ENCODE peak calls at places on chromosomes 3 and 15, in eight cellular contexts. X is foreskin fibroblast, I is fibroblast of lung, F is pancreas, P is left ventricle myocardium inferior, V is cardiac fibroblast, B is psoas muscle, J is neural progenitor cell. Y is an unnamed sample.
A peak's percentile ranks its signal among the peaks of the same experiment; 100 is the strongest.

GRCh38 chr3:188067932-188068331 is 86.0 kb upstream of the LPP start:
- DNase-seq in F (no peak), J (no peak), P (no peak), I (peak; percentile 35), X (peak; percentile 84), B (no peak), V (peak; percentile 54), Y (peak; percentile 33)

GRCh38 chr15:44595246-44595645 is 58.3 kb downstream of the EIF3J start:
- DNase-seq in B (no peak), V (no peak), F (no peak), P (no peak), I (no peak), J (no peak), X (no peak), Y (no peak)

GRCh38 chr15:40398413-40398873 is 7.2 kb upstream of the IVD start:
- DNase-seq in B (no peak), V (no peak), P (no peak), X (no peak), I (no peak), F (no peak), J (no peak), Y (no peak)

GRCh38 chr15:69035205-69035917 is 20.9 kb downstream of the NOX5 start:
- DNase-seq in V (no peak), B (no peak), J (peak; percentile 63), X (no peak), I (no peak), P (no peak), F (no peak), Y (no peak)

GRCh38 chr15:27358751-27359434 is 387.9 kb downstream of the GABRG3 start:
- DNase-seq in J (peak; percentile 75), P (no peak), B (no peak), V (peak; percentile 3), X (no peak), F (peak; percentile 57), I (peak; percentile 28), Y (no peak)

GRCh38 chr3:13346481-13347389 is 73.4 kb downstream of the NUP210 start:
- DNase-seq in B (peak; percentile 77), F (peak; percentile 45), J (peak; percentile 73), I (no peak), X (no peak), P (peak; percentile 26), V (peak; percentile 7), Y (no peak)

GRCh38 chr15:25134546-25134945 is 179.8 kb downstream of the SNRPN start:
- DNase-seq in J (peak; percentile 4), I (peak; percentile 4), F (no peak), P (no peak), X (no peak), V (peak; percentile 48), B (no peak), Y (no peak)

GRCh38 chr3:179590669-179591068 is 13.8 kb downstream of the MRPL47 start:
- DNase-seq in X (no peak), J (no peak), F (no peak), V (no peak), B (no peak), P (no peak), I (no peak), Y (no peak)

GRCh38 chr3:51400169-51400568 is 9.1 kb downstream of the RBM15B start:
- DNase-seq in B (no peak), V (no peak), P (no peak), I (no peak), J (no peak), F (no peak), X (no peak), Y (no peak)

GRCh38 chr3:12318758-12319621 is 30.1 kb downstream of the PPARG start:
- DNase-seq in F (no peak), I (peak; percentile 89), B (no peak), V (peak; percentile 78), P (no peak), J (no peak), X (no peak), Y (no peak)

GRCh38 chr3:179196098-179196497 is 47.9 kb downstream of the PIK3CA start:
- DNase-seq in I (peak; percentile 86), F (no peak), P (no peak), J (no peak), B (no peak), V (peak; percentile 51), X (peak; percentile 58), Y (peak; percentile 52)

GRCh38 chr3:184639351-184639750 is 72.5 kb downstream of the MAGEF1 start:
- DNase-seq in J (no peak), V (no peak), X (no peak), I (no peak), B (peak; percentile 19), P (no peak), F (no peak), Y (no peak)

GRCh38 chr15:74608776-74609175 is 6.9 kb upstream of the CLK3 start:
- DNase-seq in J (no peak), X (no peak), B (peak; percentile 35), V (no peak), P (no peak), F (peak; percentile 78), I (no peak), Y (no peak)

GRCh38 chr15:67248106-67248505 is 6.4 kb downstream of the AAGAB start:
- DNase-seq in X (peak; percentile 45), I (peak; percentile 57), P (no peak), J (no peak), B (no peak), V (no peak), F (no peak), Y (no peak)

GRCh38 chr15:60362318-60363023 is 35.3 kb downstream of the ANXA2 start:
- DNase-seq in J (no peak), B (no peak), V (peak; percentile 44), X (peak; percentile 81), F (no peak), I (peak; percentile 91), P (no peak), Y (peak; percentile 72)

GRCh38 chr3:59101091-59101738 is 51.4 kb upstream of the CFAP20DC start:
- DNase-seq in F (no peak), B (no peak), X (peak; percentile 9), I (no peak), J (no peak), V (peak; percentile 26), P (no peak), Y (peak; percentile 53)

GRCh38 chr3:35946121-35946856 is 307.0 kb downstream of the ARPP21 start:
- DNase-seq in X (no peak), F (no peak), B (no peak), I (peak; percentile 50), J (peak; percentile 54), P (no peak), V (peak; percentile 67), Y (no peak)
- TF ChIP-seq CTCF in X (no peak), F (no peak), B (peak; percentile 22), I (no peak), J (peak; percentile 70), P (peak; percentile 38), V (peak; percentile 33), Y (peak; percentile 38)

DNA sequence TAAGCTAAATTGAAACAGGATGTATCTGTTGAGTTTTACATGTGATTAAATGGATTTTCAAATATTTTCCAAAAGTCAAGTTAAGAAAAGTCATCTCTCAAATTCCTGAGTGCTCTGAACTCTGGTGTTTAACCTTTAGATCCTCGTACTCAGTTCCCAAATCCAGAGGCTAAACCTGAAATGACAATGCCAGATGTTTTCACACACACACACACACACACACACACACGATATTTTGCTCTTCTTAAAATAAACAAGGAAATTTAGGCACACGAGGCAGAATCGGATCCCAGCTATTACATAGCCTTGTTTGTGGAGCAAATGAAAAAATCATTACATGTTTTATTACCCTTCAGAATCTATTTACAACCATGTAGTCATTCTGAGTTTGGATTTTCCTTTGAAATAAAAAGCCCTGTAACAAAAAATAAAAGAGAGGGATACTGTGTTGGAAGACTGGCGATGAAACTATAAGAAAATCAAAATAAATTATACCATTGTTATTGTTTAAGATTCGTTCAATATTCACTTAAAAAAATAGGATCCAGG is 20.6 kb upstream of the UBE2E1 start:
- DNase-seq in V (no peak), F (no peak), J (no peak), X (no peak), I (peak; percentile 74), B (no peak), P (no peak), Y (no peak)
- H3K4me3 ChIP-seq in V (no peak overlapping the region), F (no peak overlapping the region), J (no peak overlapping the region), X (no peak overlapping the region), I (no peak overlapping the region), B (no peak overlapping the region), P (no peak overlapping the region), Y (no peak overlapping the region)

GRCh38 chr3:27722957-27723802 is 1.1 kb upstream of the EOMES start:
- DNase-seq in B (no peak), X (no peak), F (no peak), P (no peak), J (peak; percentile 59), V (no peak), I (no peak), Y (no peak)

GRCh38 chr3:27720029-27720518 is 2.0 kb downstream of the EOMES start:
- DNase-seq in F (no peak), I (no peak), B (no peak), P (no peak), X (no peak), V (no peak), J (no peak), Y (no peak)

GRCh38 chr3:27723803-27724458 is 1.8 kb upstream of the EOMES start:
- DNase-seq in I (no peak), F (no peak), B (no peak), V (no peak), X (no peak), J (peak; percentile 39), P (no peak), Y (no peak)

GRCh38 chr3:27720899-27721716 is 1.0 kb downstream of the EOMES start:
- DNase-seq in X (no peak), B (no peak), V (no peak), P (no peak), I (no peak), J (peak; percentile 64), F (no peak), Y (no peak)

GRCh38 chr3:27721717-27722564 is at the start of gene EOMES:
- DNase-seq in P (no peak), I (peak; percentile 46), J (peak; percentile 89), V (peak; percentile 48), X (no peak), F (peak; percentile 85), B (peak; percentile 60), Y (no peak)
- TF ChIP-seq CTCF in P (peak; percentile 36), I (no peak), J (peak; percentile 68), V (peak; percentile 19), X (peak; percentile 4), F (peak; percentile 21), B (no peak), Y (peak; percentile 30)

DNA sequence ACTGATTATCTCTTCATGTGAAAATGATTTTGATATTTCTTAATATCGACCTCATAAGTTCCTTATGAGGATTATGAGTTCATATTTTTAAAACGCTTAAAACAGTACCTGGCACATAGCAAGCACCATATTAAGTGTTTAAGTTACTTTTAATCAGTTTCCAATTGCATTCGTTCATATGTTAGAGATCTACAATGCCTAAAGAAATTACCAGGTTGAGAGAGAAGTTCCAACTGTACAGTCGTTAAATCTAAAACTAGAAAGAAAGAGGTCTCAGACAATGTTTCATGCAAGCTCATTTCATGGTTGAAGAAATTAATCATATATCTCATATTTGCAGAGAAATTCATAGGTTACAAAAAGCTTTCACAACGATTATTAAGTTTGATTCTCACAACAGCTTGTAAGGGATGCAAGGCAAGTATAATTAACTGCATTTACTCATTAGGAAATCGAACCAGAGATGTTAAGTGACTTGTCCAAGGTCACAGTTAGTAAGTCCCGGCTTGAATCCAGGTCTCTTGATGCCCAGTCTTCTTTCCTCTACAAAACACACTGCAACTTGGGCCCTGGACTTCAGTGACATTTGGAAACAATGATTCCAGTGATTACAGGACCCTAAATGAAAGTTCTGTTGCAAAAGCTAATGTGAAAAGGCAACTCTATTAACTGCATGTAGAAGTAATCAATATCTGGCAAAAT is 1.3 kb downstream of the MYO5A start:
- DNase-seq in V (no peak), I (no peak), X (no peak), F (no peak), B (no peak), J (no peak), P (no peak), Y (no peak)
- H3K4me3 ChIP-seq in V (no peak overlapping the region), I (peak overlapping the region; percentile 81), X (peak overlapping the region; percentile 78), F (peak overlapping the region; percentile 79), B (peak overlapping the region; percentile 94), J (peak overlapping the region; percentile 98), P (peak overlapping the region; percentile 72), Y (peak overlapping the region; percentile 78)

Y was measured in AG09309.